ENCODE peak calls at places on chromosomes 2 and 18, in five cellular contexts. I is K562, X is H1, L is endothelial cell of umbilical vein, N is GM12878. G is an unnamed sample.

GRCh38 chr2:11250400-11251277 is 93.8 kb downstream of the ROCK2 start:
- DNase-seq in N (no peak), X (no peak), I (no peak), L (peak), G (no peak)

GRCh38 chr2:109373791-109374547 is 239.8 kb downstream of the SEPTIN10 start:
- DNase-seq in L (no peak), N (no peak), X (peak), I (no peak), G (no peak)

GRCh38 chr2:100250645-100251044 is 71.7 kb downstream of the LONRF2 start:
- DNase-seq in X (no peak), L (no peak), I (no peak), N (no peak), G (no peak)

GRCh38 chr18:36386150-36386920 is 88.8 kb downstream of the FHOD3 start:
- DNase-seq in L (no peak), I (no peak), N (no peak), X (no peak), G (no peak)

GRCh38 chr2:144703852-144704324 is 184.0 kb upstream of the ZEB2 start:
- DNase-seq in L (peak), N (no peak), X (no peak), I (peak), G (peak)

GRCh38 chr2:156445311-156446218 is 9.4 kb downstream of the GPD2 start:
- DNase-seq in N (no peak), L (peak), I (no peak), X (no peak), G (no peak)

GRCh38 chr2:158305501-158305900 is 151.1 kb downstream of the CCDC148 start:
- DNase-seq in I (no peak), L (no peak), X (no peak), N (no peak), G (no peak)

GRCh38 chr2:36330456-36331395 is 24.9 kb upstream of the CRIM1 start:
- DNase-seq in X (no peak), N (no peak), I (no peak), L (no peak), G (no peak)

GRCh38 chr18:5413447-5413846 is 117.9 kb upstream of the ZBTB14 start:
- DNase-seq in N (no peak), I (no peak), X (no peak), L (no peak), G (no peak)

GRCh38 chr2:173357351-173357750 is 2.7 kb downstream of the CDCA7 start:
- DNase-seq in N (no peak), X (no peak), L (no peak), I (no peak), G (no peak)

GRCh38 chr2:106011380-106011779 is 182.7 kb downstream of the UXS1 start:
- DNase-seq in X (no peak), N (no peak), I (no peak), L (peak), G (no peak)

DNA sequence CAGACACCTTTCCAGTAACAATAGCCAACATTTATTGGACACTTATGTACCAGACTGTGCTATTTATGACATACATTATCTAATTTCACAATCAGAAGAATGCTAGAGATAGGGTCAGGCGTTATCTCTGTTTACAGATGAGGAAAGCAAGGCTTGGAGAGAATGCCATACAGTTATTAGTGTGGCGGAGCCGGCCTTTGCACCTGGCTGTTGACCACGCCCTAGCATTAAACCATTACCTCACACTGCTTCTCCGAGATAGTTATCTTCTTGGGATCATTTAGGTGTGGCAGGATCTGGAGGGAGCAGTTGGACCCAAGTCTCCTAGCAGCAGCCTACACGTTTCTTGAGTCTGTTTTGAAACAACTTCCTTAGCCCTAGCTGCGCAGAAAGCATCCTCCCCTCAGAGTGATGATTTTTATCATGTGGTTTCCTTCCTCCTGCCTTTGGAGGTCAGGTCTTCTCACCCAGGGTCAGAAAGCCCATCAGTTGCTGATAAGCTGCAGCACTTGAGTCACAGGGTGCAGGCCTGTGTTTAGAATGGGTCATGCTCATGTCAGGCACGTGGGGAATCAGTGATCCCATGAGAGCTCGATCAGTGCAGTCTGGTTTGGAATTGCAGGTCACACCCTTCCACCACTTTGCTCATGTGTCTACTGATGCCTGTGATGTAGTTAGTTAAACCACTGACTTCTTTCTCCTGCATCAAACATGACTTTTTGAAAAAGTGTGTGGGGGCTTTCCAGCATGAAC is 118.2 kb downstream of the SPTBN1 start:
- DNase-seq in I (peak), L (peak), N (peak), X (no peak), G (no peak)
- TF ChIP-seq POLR2AphosphoS5 in I (no peak), L (peak), N (no peak), X (no peak), G (no peak)

GRCh38 chr2:19676770-19677169 is 225.0 kb downstream of the TTC32 start:
- DNase-seq in X (peak), I (peak), L (no peak), N (no peak), G (no peak)
- H3K9ac ChIP-seq in X (no peak), I (no peak), L (no peak), N (no peak), G (no peak)

DNA sequence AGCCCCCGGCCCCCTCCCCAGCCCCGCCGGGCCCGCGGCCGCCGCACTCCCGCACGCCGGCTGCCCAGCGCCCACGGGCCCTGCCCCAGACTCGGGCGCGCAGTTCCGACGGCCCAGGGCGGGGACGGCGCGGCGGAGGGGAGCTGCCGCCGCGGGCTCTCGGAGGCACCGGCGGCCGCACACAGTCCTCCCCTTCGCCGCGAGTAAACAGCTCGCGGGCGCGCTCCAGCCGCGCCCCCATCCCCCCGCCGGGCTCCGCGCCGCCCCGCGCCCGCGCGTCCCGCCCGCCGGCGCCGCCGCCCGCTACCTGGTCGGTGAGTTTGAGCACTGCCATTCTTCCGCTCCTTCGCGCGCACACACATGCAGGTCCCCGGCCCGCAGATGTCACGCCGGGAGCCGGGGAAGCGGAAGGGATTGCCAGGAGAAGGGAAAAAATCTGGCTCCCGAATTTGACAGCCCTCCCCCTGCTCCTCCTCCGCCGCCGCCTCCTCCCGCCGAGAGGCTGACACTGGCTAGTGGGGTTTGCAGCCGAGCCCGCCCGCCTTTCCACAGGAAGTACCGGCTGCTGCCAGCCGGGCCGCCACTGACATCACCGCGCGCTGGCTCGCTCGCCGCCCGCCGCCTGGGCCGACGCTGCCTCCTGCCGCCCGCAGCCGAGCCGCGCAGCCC is at the start of gene ANKRD44:
- DNase-seq in N (no peak), I (peak), X (peak), L (peak), G (peak)
- TF ChIP-seq POLR2AphosphoS5 in N (no peak), I (no peak), X (no peak), L (no peak), G (peak)

GRCh38 chr2:23745068-23745725 is 181.7 kb downstream of the ATAD2B start:
- DNase-seq in N (no peak), I (no peak), L (no peak), X (no peak), G (no peak)
- H3K9ac ChIP-seq in N (no peak), I (no peak), L (no peak), X (no peak), G (no peak)

G was measured in HCT116.